ENCODE peak calls at places on chromosome 19, in five cellular contexts. K is adrenal gland, F is ovary, D is suprapubic skin, H is breast epithelium. Q is an unnamed sample.

GRCh38 chr19:18460313-18460712 is 22.4 kb upstream of the ISYNA1 start:
- DNase-seq in D (no peak), H (no peak), F (peak), K (peak), Q (peak)

GRCh38 chr19:47315125-47315821 is 5.6 kb downstream of the C5AR1 start:
- DNase-seq in D (peak), H (no peak), K (peak), F (no peak), Q (peak)

GRCh38 chr19:4361152-4362037 is 18.0 kb downstream of the MPND start:
- DNase-seq in K (peak), F (peak), D (no peak), H (no peak), Q (no peak)

GRCh38 chr19:21604351-21604926 is 99.0 kb downstream of the ZNF429 start:
- DNase-seq in D (no peak), F (no peak), K (no peak), H (no peak), Q (no peak)

GRCh38 chr19:4474504-4475136 is 2.5 kb downstream of the HDGFL2 start:
- DNase-seq in H (no peak), F (no peak), K (no peak), D (no peak), Q (no peak)

GRCh38 chr19:19948800-19949199 is 48.1 kb downstream of the ZNF93 start:
- DNase-seq in D (no peak), H (no peak), K (no peak), F (no peak), Q (no peak)

GRCh38 chr19:23817519-23817918 is 58.8 kb upstream of the ZNF681 start:
- DNase-seq in K (peak), F (no peak), H (no peak), D (no peak), Q (no peak)

GRCh38 chr19:4326837-4327251 is 11.8 kb downstream of the STAP2 start:
- DNase-seq in H (no peak), K (no peak), D (no peak), F (peak), Q (no peak)

GRCh38 chr19:5456130-5456835 is 1.1 kb downstream of the ZNRF4 start:
- DNase-seq in K (no peak), H (no peak), F (no peak), D (no peak), Q (no peak)

GRCh38 chr19:55249841-55250240 is 9.0 kb downstream of the PPP6R1 start:
- DNase-seq in K (no peak), F (no peak), H (no peak), D (no peak), Q (no peak)

GRCh38 chr19:51394045-51394836 is 3.9 kb upstream of the C19orf84 start:
- DNase-seq in H (peak), K (peak), F (peak), D (peak), Q (peak)

GRCh38 chr19:49790866-49791265 is 22.2 kb downstream of the FUZ start:
- DNase-seq in K (peak), F (peak), H (no peak), D (no peak), Q (no peak)

GRCh38 chr19:782195-783043 is 14.8 kb upstream of the PTBP1 start:
- DNase-seq in K (no peak), D (no peak), F (no peak), H (no peak), Q (no peak)

GRCh38 chr19:35207391-35207871 is 21.1 kb downstream of the FAM187B start:
- DNase-seq in H (no peak), K (peak), F (no peak), D (no peak), Q (no peak)

GRCh38 chr19:42091300-42092266 is 15.6 kb downstream of the ZNF574 start:
- DNase-seq in D (no peak), K (peak), F (no peak), H (no peak), Q (no peak)

GRCh38 chr19:33391631-33392249 is 18.2 kb downstream of the CEBPG start:
- DNase-seq in K (no peak), H (peak), D (no peak), F (no peak), Q (no peak)

GRCh38 chr19:19405919-19406877 is 723 bp downstream of the GATAD2A start:
- DNase-seq in H (no peak), K (no peak), F (peak), D (no peak), Q (no peak)

GRCh38 chr19:840519-841206 is at the start of gene PRTN3:
- DNase-seq in K (no peak), D (peak), H (no peak), F (no peak), Q (no peak)

GRCh38 chr19:35860818-35861639 is 4.3 kb downstream of the KIRREL2 start:
- DNase-seq in H (no peak), K (no peak), D (no peak), F (no peak), Q (no peak)

GRCh38 chr19:2249010-2249866 is at the start of gene AMH:
- DNase-seq in D (no peak), K (no peak), F (no peak), H (no peak), Q (no peak)

GRCh38 chr19:2251577-2252480 is 2.7 kb downstream of the AMH start:
- DNase-seq in F (no peak), D (no peak), H (no peak), K (no peak), Q (no peak)

GRCh38 chr19:2250765-2251576 is 1.8 kb downstream of the AMH start:
- DNase-seq in H (no peak), F (no peak), D (no peak), K (no peak), Q (no peak)

GRCh38 chr19:2248136-2249009 is 750 bp upstream of the AMH start:
- DNase-seq in F (no peak), D (no peak), H (no peak), K (no peak), Q (no peak)

DNA sequence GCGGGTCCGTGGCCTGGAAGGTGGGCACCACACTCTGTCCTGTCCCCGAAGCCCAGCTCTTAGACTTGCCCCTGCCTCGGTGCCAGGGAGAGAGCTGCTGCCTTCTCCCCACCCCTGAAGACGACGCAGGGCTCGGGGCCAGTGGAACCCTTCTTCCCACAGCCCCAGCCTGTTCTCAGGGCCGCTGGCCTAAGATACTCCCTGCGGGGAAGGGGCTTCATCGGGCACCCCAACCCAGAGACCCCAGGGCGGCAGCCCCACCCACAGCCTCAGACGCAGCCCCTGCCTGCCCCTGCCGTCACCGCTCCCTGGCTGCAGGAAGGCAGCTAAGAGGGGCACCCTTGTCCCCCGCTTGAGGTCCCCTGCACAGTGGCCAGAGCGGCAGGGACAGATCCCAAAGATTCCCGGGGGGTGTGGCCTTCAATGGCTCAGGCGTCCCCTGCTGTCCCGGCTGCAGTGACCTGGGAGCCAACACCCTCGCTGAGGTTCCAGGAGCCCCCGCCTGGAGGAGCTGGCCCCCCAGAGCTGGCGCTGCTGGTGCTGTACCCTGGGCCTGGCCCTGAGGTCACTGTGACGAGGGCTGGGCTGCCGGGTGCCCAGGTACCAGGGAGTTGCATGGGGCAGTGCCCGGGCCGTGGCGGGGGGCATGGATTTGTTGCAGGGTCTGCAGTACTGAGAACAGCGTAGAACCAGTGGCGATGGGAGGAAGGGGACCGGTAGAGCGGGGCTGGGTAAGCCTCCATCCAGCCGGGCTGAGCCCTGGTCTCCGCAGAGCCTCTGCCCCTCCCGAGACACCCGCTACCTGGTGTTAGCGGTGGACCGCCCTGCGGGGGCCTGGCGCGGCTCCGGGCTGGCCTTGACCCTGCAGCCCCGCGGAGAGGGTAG is 999 bp downstream of the AMH start:
- DNase-seq in H (no peak), F (no peak), D (no peak), K (no peak), Q (peak)
- TF ChIP-seq POLR2A in H (no peak), F (no peak), D (no peak), K (no peak), Q (no peak)

GRCh38 chr19:10543059-10543419 is 665 bp upstream of the ATG4D start:
- DNase-seq in K (no peak), D (no peak), H (no peak), F (no peak), Q (no peak)

GRCh38 chr19:10544753-10545251 is 1.1 kb downstream of the ATG4D start:
- DNase-seq in D (no peak), F (no peak), H (no peak), K (no peak), Q (no peak)

GRCh38 chr19:10546817-10547216 is 3.1 kb downstream of the ATG4D start:
- DNase-seq in D (no peak), H (no peak), K (no peak), F (no peak), Q (no peak)

GRCh38 chr19:10544242-10544752 is 593 bp downstream of the ATG4D start:
- DNase-seq in H (no peak), K (peak), F (peak), D (no peak), Q (no peak)

GRCh38 chr19:10543420-10544241 is at the start of gene ATG4D:
- DNase-seq in H (peak), D (no peak), K (peak), F (peak), Q (peak)
- TF ChIP-seq POLR2A in H (peak), D (peak), K (peak), F (peak), Q (peak)

GRCh38 chr19:37077929-37078716 is at the start of gene ZNF420:
- DNase-seq in K (peak), H (peak), F (peak), D (peak), Q (peak)
- TF ChIP-seq POLR2A in K (peak), H (peak), F (peak), D (peak), Q (peak)

GRCh38 chr19:45442927-45443461 is 19.3 kb upstream of the ERCC1 start:
- DNase-seq in D (no peak), K (peak), F (peak), H (no peak), Q (peak)

GRCh38 chr19:45442408-45442926 is 18.8 kb upstream of the ERCC1 start:
- DNase-seq in H (no peak), K (no peak), D (no peak), F (no peak), Q (no peak)

GRCh38 chr19:45445139-45445538 is 21.4 kb upstream of the ERCC1 start:
- DNase-seq in H (no peak), D (no peak), K (no peak), F (no peak), Q (no peak)

GRCh38 chr19:45444318-45445041 is 20.8 kb upstream of the ERCC1 start:
- DNase-seq in H (peak), K (peak), F (peak), D (peak), Q (peak)

GRCh38 chr19:45443462-45444317 is 20.0 kb upstream of the ERCC1 start:
- DNase-seq in D (peak), H (peak), F (peak), K (peak), Q (peak)
- TF ChIP-seq POLR2A in D (peak), H (peak), F (peak), K (no peak), Q (peak)

GRCh38 chr19:12696366-12697335 is at the start of gene FBXW9:
- DNase-seq in H (peak), K (peak), D (peak), F (peak), Q (peak)
- TF ChIP-seq POLR2A in H (no peak), K (no peak), D (peak), F (peak), Q (peak)